ENCODE peak calls at places on chromosomes 16 and 17, in ten cellular contexts. V is T-cell; H is fibroblast of villous mesenchyme; T is RPMI7951; E is heart right ventricle; U is HS-27A; N is KBM-7; L is NCI-H2171; D is cardiac muscle cell; P is activated naive CD8-positive, alpha-beta T cell treated with anti-CD3 and anti-CD28 coated beads for 36 hours. R is an unnamed sample.

GRCh38 chr17:5877366-5877765 is 192.8 kb upstream of the WSCD1 start:
- DNase-seq in H (no peak), E (no peak), U (no peak), T (no peak), N (no peak), D (no peak), V (no peak), P (no peak), L (no peak), R (no peak)

GRCh38 chr17:55730808-55731207 is 8.1 kb upstream of the TMEM100 start:
- DNase-seq in V (no peak), U (no peak), D (peak; percentile 21), N (no peak), T (no peak), L (no peak), H (peak; percentile 22), E (no peak), P (no peak), R (no peak)

GRCh38 chr17:73293480-73293911 is 18.3 kb downstream of the CDC42EP4 start:
- DNase-seq in D (peak; percentile 83), P (no peak), N (no peak), H (peak; percentile 90), T (peak; percentile 70), L (no peak), U (no peak), V (no peak), E (no peak), R (no peak)

GRCh38 chr17:44921122-44921882 is 6.0 kb upstream of the GFAP start:
- DNase-seq in H (no peak), D (no peak), U (no peak), V (no peak), P (no peak), L (peak; percentile 41), E (peak; percentile 41), T (no peak), N (no peak), R (no peak)

GRCh38 chr16:54324716-54325115 is 38.1 kb upstream of the IRX3 start:
- DNase-seq in E (no peak), H (no peak), U (no peak), V (no peak), T (no peak), P (no peak), D (no peak), N (no peak), L (no peak), R (no peak)

GRCh38 chr17:7856081-7856791 is 1.1 kb downstream of the NAA38 start:
- DNase-seq in N (peak; percentile 74), P (no peak), D (peak; percentile 77), H (no peak), L (no peak), E (peak; percentile 77), V (no peak), U (no peak), T (peak; percentile 48), R (no peak)

GRCh38 chr16:80991792-80992430 is 14.8 kb downstream of the CMC2 start:
- DNase-seq in N (no peak), T (no peak), H (no peak), P (no peak), U (no peak), L (no peak), D (no peak), E (no peak), V (no peak), R (no peak)

GRCh38 chr17:66629762-66630161 is 205.2 kb upstream of the CACNG5 start:
- DNase-seq in E (no peak), T (no peak), L (no peak), H (no peak), U (no peak), D (no peak), P (no peak), N (no peak), V (no peak), R (no peak)

GRCh38 chr16:24145927-24146326 is 110.2 kb upstream of the CACNG3 start:
- DNase-seq in L (no peak), H (no peak), T (no peak), N (no peak), P (no peak), E (no peak), U (no peak), V (no peak), D (no peak), R (no peak)

GRCh38 chr16:50434872-50435478 is 66.2 kb upstream of the BRD7 start:
- DNase-seq in L (no peak), T (no peak), V (no peak), D (no peak), U (no peak), E (no peak), N (no peak), P (no peak), H (no peak), R (no peak)

GRCh38 chr17:49022391-49022941 is 25.3 kb downstream of the IGF2BP1 start:
- DNase-seq in T (peak; percentile 43), P (no peak), V (no peak), H (peak; percentile 62), E (no peak), N (no peak), U (peak; percentile 88), D (peak; percentile 89), L (no peak), R (no peak)

GRCh38 chr17:83101805-83102480 is 22.5 kb downstream of the METRNL start:
- DNase-seq in V (no peak), D (peak; percentile 54), P (no peak), U (no peak), L (no peak), N (no peak), E (no peak), H (peak; percentile 75), T (peak; percentile 86), R (peak; percentile 84)

GRCh38 chr16:88379694-88380040 is 3.1 kb upstream of the ZNF469 start:
- DNase-seq in T (no peak), V (no peak), N (no peak), L (no peak), D (no peak), E (no peak), H (no peak), P (no peak), U (no peak), R (no peak)

GRCh38 chr16:71673190-71673956 is 47.4 kb downstream of the MARVELD3 start:
- DNase-seq in V (no peak), D (no peak), L (no peak), U (no peak), P (no peak), N (no peak), H (peak; percentile 47), T (no peak), E (no peak), R (no peak)

GRCh38 chr16:330746-331145 is 21.8 kb downstream of the AXIN1 start:
- DNase-seq in L (no peak), D (no peak), H (peak; percentile 34), V (no peak), N (no peak), U (no peak), E (no peak), T (no peak), P (no peak), R (no peak)

R was measured in upper lobe of left lung.